ENCODE peak calls at places on chromosomes 11 and 22, in ten cellular contexts. B is fibroblast of pulmonary artery; I is small intestine; E is HCEC 1CT; L is tibial nerve; T is RPMI8226; Z is heart right ventricle; C is non-pigmented ciliary epithelial cell; H is anterior cingulate cortex; X is effector memory CD4-positive, alpha-beta T cell. P is an unnamed sample.

GRCh38 chr22:26642465-26643367 is 14.7 kb upstream of the MIAT start:
- DNase-seq in L (no peak), T (peak), H (no peak), E (no peak), Z (peak), I (peak), C (no peak), X (peak), B (no peak), P (peak)

GRCh38 chr22:48173061-48173849 is 1410.8 kb downstream of the TBC1D22A start:
- DNase-seq in B (no peak), H (no peak), T (no peak), I (no peak), X (no peak), L (no peak), E (no peak), C (no peak), Z (no peak), P (no peak)

GRCh38 chr11:110075822-110076208 is 17.4 kb upstream of the ZC3H12C start:
- DNase-seq in I (no peak), B (no peak), X (no peak), L (no peak), T (no peak), E (no peak), C (no peak), Z (no peak), H (no peak), P (no peak)

GRCh38 chr22:46547883-46548244 is 10.4 kb upstream of the CELSR1 start:
- DNase-seq in E (peak), I (no peak), L (peak), H (no peak), Z (peak), X (no peak), B (peak), T (no peak), C (peak), P (no peak)

GRCh38 chr11:102144357-102145342 is 34.4 kb downstream of the YAP1 start:
- DNase-seq in E (peak), Z (peak), B (peak), L (no peak), I (peak), T (no peak), C (no peak), H (no peak), X (no peak), P (no peak)

GRCh38 chr11:46858920-46859531 is 12.9 kb upstream of the CKAP5 start:
- DNase-seq in I (no peak), E (no peak), X (no peak), T (no peak), C (no peak), Z (no peak), B (no peak), H (no peak), L (no peak), P (no peak)

GRCh38 chr11:8357505-8357888 is 93.8 kb upstream of the LMO1 start:
- DNase-seq in B (no peak), T (no peak), L (no peak), H (no peak), Z (no peak), X (no peak), I (no peak), C (no peak), E (no peak), P (no peak)

GRCh38 chr11:18617688-18618340 is 16.3 kb downstream of the SPTY2D1 start:
- DNase-seq in H (no peak), Z (no peak), C (no peak), I (peak), L (no peak), B (peak), E (no peak), X (peak), T (no peak), P (no peak)

GRCh38 chr11:129061466-129062194 is 119.0 kb upstream of the TP53AIP1 start:
- DNase-seq in I (no peak), E (peak), B (peak), C (peak), L (no peak), X (no peak), T (no peak), Z (no peak), H (no peak), P (no peak)

GRCh38 chr11:118084656-118085055 is 2.1 kb downstream of the SMIM35 start:
- DNase-seq in T (no peak), H (no peak), E (no peak), X (no peak), B (no peak), I (no peak), C (no peak), Z (no peak), L (no peak), P (no peak)

GRCh38 chr22:22462813-22463567 is 45.6 kb downstream of the ZNF280B start:
- DNase-seq in H (no peak), C (no peak), T (no peak), E (peak), B (no peak), L (no peak), Z (no peak), X (no peak), I (no peak), P (peak)

GRCh38 chr11:86041975-86042378 is 26.9 kb downstream of the PICALM start:
- DNase-seq in I (peak), X (peak), C (peak), T (peak), Z (peak), E (peak), B (peak), H (peak), L (peak), P (peak)

GRCh38 chr11:101127348-101127698 is 2.3 kb downstream of the PGR start:
- DNase-seq in L (peak), E (no peak), C (no peak), B (no peak), I (no peak), Z (peak), T (no peak), H (no peak), X (no peak), P (no peak)